ENCODE peak calls at places on chromosomes 2 and 18, in seven cellular contexts. H is thoracic aorta, U is astrocyte of the spinal cord, M is fibroblast of the aortic adventitia, I is AG04449, N is foreskin fibroblast, O is mammary epithelial cell. W is an unnamed sample.

GRCh38 chr2:22737144-22737543 is 647.8 kb upstream of the KLHL29 start:
- DNase-seq in H (no peak), U (no peak), M (no peak), I (no peak), N (no peak), O (no peak), W (no peak)

GRCh38 chr2:13046557-13047165 is 329.9 kb downstream of the TRIB2 start:
- DNase-seq in H (no peak), U (peak; percentile 34), M (peak; percentile 52), I (no peak), N (peak; percentile 24), O (no peak), W (no peak)

GRCh38 chr2:216589779-216590178 is 43.4 kb upstream of the IGFBP2 start:
- DNase-seq in H (no peak), U (no peak), M (no peak), I (no peak), N (no peak), O (no peak), W (peak; percentile 15)

GRCh38 chr2:767440-767839 is 90.2 kb upstream of the TMEM18 start:
- DNase-seq in H (no peak), U (peak; percentile 2), M (no peak), I (no peak), N (no peak), O (no peak), W (no peak)

GRCh38 chr18:44321868-44322590 is 358.7 kb upstream of the SETBP1 start:
- DNase-seq in H (no peak), U (no peak), M (no peak), I (no peak), N (peak; percentile 6), O (no peak), W (no peak)

GRCh38 chr2:207088839-207089238 is 76.9 kb downstream of the KLF7 start:
- DNase-seq in H (no peak), U (no peak), M (no peak), I (no peak), N (no peak), O (no peak), W (no peak)

GRCh38 chr2:37005118-37005868 is 39.0 kb upstream of the STRN start:
- DNase-seq in H (no peak), U (peak; percentile 38), M (peak; percentile 49), I (no peak), N (peak; percentile 19), O (peak; percentile 18), W (no peak)

GRCh38 chr2:227406177-227407031 is 18.7 kb upstream of the SCYGR1 start:
- DNase-seq in H (peak; percentile 14), U (peak; percentile 97), M (peak; percentile 100), I (peak; percentile 84), N (peak; percentile 97), O (peak; percentile 95), W (peak; percentile 86)

GRCh38 chr2:152415231-152415642 is 80.3 kb downstream of the FMNL2 start:
- DNase-seq in H (no peak), U (no peak), M (peak; percentile 48), I (no peak), N (no peak), O (peak; percentile 69), W (no peak)

GRCh38 chr2:95007822-95008221 is 17.7 kb upstream of the MAL start:
- DNase-seq in H (no peak), U (no peak), M (no peak), I (no peak), N (no peak), O (no peak), W (no peak)

GRCh38 chr2:75522543-75523312 is 38.0 kb downstream of the EVA1A start:
- DNase-seq in H (no peak), U (no peak), M (no peak), I (no peak), N (no peak), O (no peak), W (no peak)

GRCh38 chr18:55932675-55933074 is 344.7 kb upstream of the TCF4 start:
- DNase-seq in H (no peak), U (no peak), M (no peak), I (no peak), N (no peak), O (no peak), W (no peak)

GRCh38 chr2:98828793-98829371 is 98.0 kb upstream of the MGAT4A start:
- DNase-seq in H (no peak), U (no peak), M (no peak), I (no peak), N (no peak), O (peak; percentile 32), W (no peak)

GRCh38 chr18:54983041-54983686 is 23.9 kb upstream of the CCDC68 start:
- DNase-seq in H (no peak), U (peak; percentile 75), M (peak; percentile 88), I (no peak), N (peak; percentile 79), O (peak; percentile 48), W (peak; percentile 10)

GRCh38 chr2:30655660-30656059 is 151.6 kb downstream of the CAPN13 start:
- DNase-seq in H (no peak), U (peak; percentile 79), M (peak; percentile 58), I (no peak), N (peak; percentile 40), O (no peak), W (no peak)

GRCh38 chr18:52242711-52243110 is 97.3 kb upstream of the DCC start:
- DNase-seq in H (no peak), U (no peak), M (no peak), I (no peak), N (peak; percentile 11), O (peak; percentile 20), W (no peak)

GRCh38 chr2:11749646-11750349 is 3.4 kb downstream of the LPIN1 start:
- DNase-seq in H (no peak), U (peak; percentile 19), M (peak; percentile 32), I (no peak), N (peak; percentile 53), O (no peak), W (no peak)

GRCh38 chr2:8615252-8616083 is 66.4 kb upstream of the ID2 start:
- DNase-seq in H (no peak), U (no peak), M (no peak), I (no peak), N (no peak), O (no peak), W (no peak)

GRCh38 chr2:39119732-39120520 is 925 bp downstream of the SOS1 start:
- DNase-seq in H (no peak), U (peak; percentile 53), M (peak; percentile 49), I (no peak), N (peak; percentile 84), O (peak; percentile 59), W (no peak)

DNA sequence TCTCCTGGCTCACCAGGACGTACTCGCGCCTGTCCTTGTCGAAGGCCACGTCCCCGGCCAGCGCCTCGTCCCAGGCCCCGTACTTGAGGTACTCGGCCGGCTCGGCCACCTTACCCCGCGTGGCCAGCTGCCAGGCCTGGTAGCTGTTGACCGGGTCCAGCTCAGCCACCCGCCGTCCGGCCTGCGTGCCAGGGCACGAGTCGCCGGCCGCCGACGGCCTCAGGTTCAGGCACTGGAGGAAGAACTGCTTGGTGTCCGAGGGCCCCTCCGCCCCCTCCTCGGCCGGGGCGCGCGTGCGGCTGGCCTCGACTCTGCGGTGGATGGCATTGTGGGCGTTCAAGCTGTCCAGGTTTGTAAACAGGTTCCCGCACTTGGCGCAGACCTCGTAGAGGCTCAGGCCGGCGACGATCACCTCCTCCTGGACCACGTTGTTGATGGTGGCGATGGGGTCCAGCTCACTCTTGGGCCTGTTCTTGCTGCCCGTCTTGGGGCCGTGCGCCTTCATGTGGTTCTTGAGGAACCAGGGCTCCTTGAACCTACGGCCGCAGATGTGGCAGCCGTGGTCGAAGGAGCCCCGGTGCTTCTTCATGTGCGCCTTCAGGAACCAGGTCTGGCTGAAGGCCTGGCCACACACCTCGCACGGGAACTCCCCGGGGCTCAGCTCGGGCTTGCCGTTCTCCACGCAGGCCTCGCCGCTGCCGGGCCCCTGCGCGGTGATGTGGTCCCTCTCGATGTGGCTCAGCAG is 53.2 kb downstream of the ZNF516 start:
- DNase-seq in H (no peak), U (no peak), M (no peak), I (no peak), N (no peak), O (no peak), W (no peak)
- TF ChIP-seq CTCF in H (no peak), U (no peak), M (no peak), I (no peak), N (no peak), O (no peak), W (no peak)

DNA sequence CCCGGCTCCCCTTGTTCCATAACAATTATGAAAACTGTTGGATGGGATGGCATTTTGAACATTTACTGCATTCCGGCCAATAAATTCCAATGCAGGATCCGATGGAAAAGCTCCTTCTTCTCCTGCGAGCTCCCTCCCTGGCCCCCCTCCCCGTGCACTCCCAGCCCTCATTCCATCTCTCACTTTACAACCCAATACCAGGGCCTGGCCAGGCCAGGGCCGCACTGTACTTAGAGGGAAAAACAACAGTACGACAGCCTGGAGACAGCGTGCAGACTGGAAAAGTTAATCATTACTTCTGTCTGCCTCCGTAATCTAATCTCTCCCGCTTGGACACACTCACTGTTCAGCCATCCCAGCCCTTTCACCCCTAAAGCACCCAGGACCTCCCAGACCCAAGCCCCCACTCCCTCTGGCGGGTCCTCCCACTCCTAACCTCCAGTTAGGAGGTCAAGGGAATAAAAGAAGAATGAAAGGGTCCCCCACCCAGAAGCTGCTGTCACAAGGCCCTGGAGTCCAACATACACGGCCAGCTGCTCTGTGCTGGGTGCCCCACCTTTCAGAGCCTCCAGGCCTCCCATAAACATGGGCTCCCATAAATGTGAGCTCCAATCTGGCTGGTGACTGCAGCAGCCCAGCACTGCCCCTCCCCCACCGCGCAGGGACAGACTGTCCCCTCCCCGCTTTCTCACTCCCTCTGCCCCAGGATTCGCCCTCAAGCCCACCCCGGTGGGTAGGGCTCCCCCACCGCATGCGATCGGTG is 20.6 kb downstream of the SMAD7 start:
- DNase-seq in H (no peak), U (peak; percentile 72), M (peak; percentile 94), I (no peak), N (peak; percentile 65), O (no peak), W (peak; percentile 80)
- H3K4me3 ChIP-seq in H (peak overlapping the region; percentile 51), U (no peak overlapping the region), M (peak overlapping the region; percentile 50), I (peak overlapping the region; percentile 6), N (peak overlapping the region; percentile 20), O (no peak overlapping the region), W (peak overlapping the region; percentile 6)

DNA sequence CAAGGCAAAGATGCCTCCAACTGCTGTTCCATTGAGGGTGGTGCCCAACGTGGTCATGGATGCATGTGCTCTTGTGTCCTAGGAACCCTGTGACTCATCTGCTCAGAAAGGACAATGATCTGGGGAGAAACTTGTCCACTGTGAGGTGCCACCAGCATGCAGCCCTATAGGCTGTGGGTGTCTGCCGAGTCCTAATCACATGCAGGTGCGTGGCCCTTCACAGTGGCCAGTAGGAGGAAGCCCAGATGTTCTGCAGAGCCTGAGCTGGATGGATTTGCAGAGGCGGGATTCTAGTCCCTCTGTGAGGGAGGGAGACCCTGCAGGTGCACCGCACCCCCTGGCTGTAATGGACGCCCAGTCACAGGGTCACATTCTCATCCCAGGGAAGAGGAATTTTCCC is 13.8 kb downstream of the GDF7 start:
- DNase-seq in H (no peak), U (no peak), M (no peak), I (no peak), N (no peak), O (no peak), W (no peak)
- TF ChIP-seq CTCF in H (no peak), U (no peak), M (no peak), I (no peak), N (no peak), O (no peak), W (no peak)

DNA sequence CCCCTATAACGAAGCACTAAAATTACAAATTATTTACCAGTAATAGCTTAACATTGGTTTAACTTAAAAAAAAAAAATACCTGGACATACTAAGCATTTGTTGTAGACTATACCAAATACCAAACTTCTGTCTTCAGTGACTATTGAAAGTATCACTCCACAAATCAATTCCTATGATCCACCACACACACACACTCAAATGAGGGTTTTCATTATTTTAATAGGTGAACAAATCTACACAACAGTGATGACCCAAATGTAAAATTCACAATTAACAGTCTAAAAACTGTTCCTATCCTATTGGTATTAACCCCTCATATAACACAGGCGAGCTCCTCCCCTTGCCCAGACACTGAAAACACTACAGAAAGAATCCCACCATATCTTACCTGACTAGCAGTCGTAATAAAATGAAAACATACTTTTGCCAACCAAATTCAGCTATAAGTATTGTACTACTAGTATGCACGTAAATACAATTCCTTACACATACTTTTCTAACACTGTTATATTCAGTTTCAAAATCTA is 2.5 kb downstream of the SP3 start:
- DNase-seq in H (no peak), U (no peak), M (no peak), I (no peak), N (no peak), O (no peak), W (no peak)
- H3K4me3 ChIP-seq in H (peak overlapping the region; percentile 99), U (peak overlapping the region; percentile 73), M (peak overlapping the region; percentile 68), I (peak overlapping the region; percentile 94), N (peak overlapping the region; percentile 80), O (peak overlapping the region; percentile 96), W (peak overlapping the region; percentile 93)

W was measured in BJ.